ENCODE peak calls at places on chromosomes 6 and 20, in ten cellular contexts. X is fibroblast of mammary gland; F is ascending aorta; Q is anterior cingulate cortex; M is stimulated activated CD4-positive, alpha-beta T cell treated with anti-CD3 and anti-CD28 coated beads, Interleukin-2, amount 100 ng/mL, for 24 hours; H is ovary; S is GF-D8; Z is T1000; L is activated T-helper 1 cell treated with anti-CD3 and anti-CD28 coated beads, Interleukin-12 subunit alpha, Interleukin-12 subunit beta, Interleukin-2, Interleukin-4 antibody, amounts not matched to agents 30 ng/mL and 10 ng/mL and 1 ng/mL, durations not matched to agents 14 hours and 24 hours and 36 hours; P is D341Med. C is an unnamed sample.

GRCh38 chr6:73746776-73747175 is 50.8 kb downstream of the CD109 start:
- DNase-seq in M (no peak), L (no peak), Q (no peak), P (no peak), X (peak; percentile 38), H (no peak), Z (no peak), F (no peak), S (no peak), C (no peak)

GRCh38 chr6:25660512-25660911 is 8.5 kb downstream of the SCGN start:
- DNase-seq in F (no peak), Z (no peak), H (no peak), S (no peak), P (no peak), Q (no peak), M (peak; percentile 26), L (no peak), X (peak; percentile 93), C (no peak)

GRCh38 chr6:147909645-147910044 is 401.2 kb downstream of the SAMD5 start:
- DNase-seq in S (no peak), X (peak; percentile 2), M (no peak), H (no peak), P (no peak), L (no peak), Q (no peak), F (no peak), Z (no peak), C (no peak)

GRCh38 chr20:13856356-13856755 is 71.5 kb downstream of the NDUFAF5 start:
- DNase-seq in F (no peak), X (peak; percentile 7), Q (no peak), M (no peak), Z (no peak), L (no peak), H (no peak), S (no peak), P (no peak), C (no peak)

GRCh38 chr6:152360016-152360415 is 277.1 kb downstream of the SYNE1 start:
- DNase-seq in X (no peak), H (no peak), S (no peak), P (peak; percentile 81), M (no peak), F (no peak), L (no peak), Q (no peak), Z (no peak), C (no peak)

GRCh38 chr6:167549187-167549586 is 224.3 kb downstream of the TTLL2 start:
- DNase-seq in S (no peak), H (no peak), Q (no peak), X (no peak), F (peak; percentile 95), Z (no peak), M (no peak), P (no peak), L (no peak), C (no peak)

GRCh38 chr20:2984028-2984501 is 59.4 kb upstream of the GNRH2 start:
- DNase-seq in H (no peak), L (no peak), Z (no peak), F (no peak), M (no peak), X (no peak), S (no peak), Q (no peak), P (no peak), C (peak; percentile 22)

GRCh38 chr20:11379257-11380011 is 538.3 kb upstream of the BTBD3 start:
- DNase-seq in S (no peak), X (no peak), M (no peak), Z (no peak), Q (no peak), F (no peak), P (peak; percentile 81), L (no peak), H (no peak), C (no peak)

GRCh38 chr6:31399589-31400466 is 3.6 kb upstream of the MICA start:
- DNase-seq in F (peak; percentile 97), M (peak; percentile 66), X (peak; percentile 91), Q (peak; percentile 74), Z (peak; percentile 82), P (peak; percentile 55), S (peak; percentile 71), H (peak; percentile 94), L (peak; percentile 57), C (no peak)

GRCh38 chr6:30998785-30999184 is 11.5 kb upstream of the MUC22 start:
- DNase-seq in Z (no peak), L (no peak), F (no peak), H (no peak), X (peak; percentile 61), M (no peak), S (no peak), Q (no peak), P (no peak), C (no peak)

GRCh38 chr6:29524444-29524843 is 35.1 kb downstream of the UBD start:
- DNase-seq in M (no peak), L (no peak), Q (no peak), Z (no peak), X (no peak), H (no peak), F (no peak), S (no peak), P (no peak), C (no peak)

GRCh38 chr6:129206761-129207330 is 323.9 kb downstream of the LAMA2 start:
- DNase-seq in H (no peak), Q (no peak), P (no peak), L (no peak), S (no peak), F (no peak), M (no peak), X (no peak), Z (no peak), C (no peak)